ENCODE peak calls at places on chromosomes 4 and X, in seven cellular contexts. One of them, this sample, is unnamed. For H3K4me1, the result is how much of the 10 kb centered on the place peaks cover.

GRCh38 chrX:109954333-109954732 is 48.6 kb upstream of the TMEM164 start:
- DNase-seq in A673: no peak
- DNase-seq in uterus: no peak
- DNase-seq in IMR-90: no peak
- DNase-seq in endothelial cell of umbilical vein: peak
- DNase-seq in cardiac muscle cell: peak
- DNase-seq in fibroblast of lung: no peak
- DNase-seq in this sample: no peak

GRCh38 chr4:71209161-71209560 is 129.7 kb upstream of the SLC4A4 start:
- DNase-seq in endothelial cell of umbilical vein: no peak
- DNase-seq in uterus: no peak
- DNase-seq in A673: no peak
- DNase-seq in IMR-90: peak
- DNase-seq in cardiac muscle cell: peak
- DNase-seq in fibroblast of lung: peak
- DNase-seq in this sample: no peak

GRCh38 chr4:6885953-6886557 is 23.6 kb upstream of the TBC1D14 start:
- DNase-seq in uterus: peak
- DNase-seq in cardiac muscle cell: peak
- DNase-seq in IMR-90: peak
- DNase-seq in endothelial cell of umbilical vein: peak
- DNase-seq in fibroblast of lung: peak
- DNase-seq in A673: peak
- DNase-seq in this sample: peak

GRCh38 chr4:38601244-38601915 is 62.6 kb upstream of the KLF3 start:
- DNase-seq in uterus: no peak
- DNase-seq in fibroblast of lung: peak
- DNase-seq in cardiac muscle cell: peak
- DNase-seq in endothelial cell of umbilical vein: peak
- DNase-seq in IMR-90: peak
- DNase-seq in A673: no peak
- DNase-seq in this sample: no peak

GRCh38 chrX:154967603-154968002 is 54.9 kb downstream of the F8 start:
- DNase-seq in endothelial cell of umbilical vein: peak
- DNase-seq in cardiac muscle cell: no peak
- DNase-seq in uterus: no peak
- DNase-seq in fibroblast of lung: no peak
- DNase-seq in IMR-90: peak
- DNase-seq in A673: no peak
- DNase-seq in this sample: no peak

GRCh38 chr4:87807402-87807801 is 8.0 kb downstream of the IBSP start:
- DNase-seq in IMR-90: no peak
- DNase-seq in A673: no peak
- DNase-seq in uterus: no peak
- DNase-seq in fibroblast of lung: peak
- DNase-seq in cardiac muscle cell: peak
- DNase-seq in endothelial cell of umbilical vein: no peak
- DNase-seq in this sample: no peak

GRCh38 chrX:50747471-50747900 is 66.5 kb downstream of the SHROOM4 start:
- DNase-seq in A673: peak
- DNase-seq in uterus: no peak
- DNase-seq in endothelial cell of umbilical vein: peak
- DNase-seq in IMR-90: peak
- DNase-seq in fibroblast of lung: peak
- DNase-seq in cardiac muscle cell: peak
- DNase-seq in this sample: no peak

GRCh38 chr4:6917445-6918241 is 8.0 kb downstream of the TBC1D14 start:
- DNase-seq in uterus: peak
- DNase-seq in endothelial cell of umbilical vein: peak
- DNase-seq in A673: no peak
- DNase-seq in fibroblast of lung: peak
- DNase-seq in IMR-90: no peak
- DNase-seq in cardiac muscle cell: peak
- DNase-seq in this sample: peak

GRCh38 chrX:46803140-46803539 is 33.7 kb upstream of the RP2 start:
- DNase-seq in endothelial cell of umbilical vein: no peak
- DNase-seq in fibroblast of lung: peak
- DNase-seq in uterus: no peak
- DNase-seq in cardiac muscle cell: no peak
- DNase-seq in A673: peak
- DNase-seq in IMR-90: no peak
- DNase-seq in this sample: no peak

GRCh38 chr4:152696764-152697250 is 17.0 kb upstream of the TMEM154 start:
- DNase-seq in A673: no peak
- DNase-seq in uterus: no peak
- DNase-seq in IMR-90: peak
- DNase-seq in fibroblast of lung: peak
- DNase-seq in endothelial cell of umbilical vein: no peak
- DNase-seq in cardiac muscle cell: peak
- DNase-seq in this sample: no peak

GRCh38 chrX:70289168-70289792 is 447 bp downstream of the PDZD11 start:
- DNase-seq in A673: no peak
- DNase-seq in endothelial cell of umbilical vein: no peak
- DNase-seq in fibroblast of lung: no peak
- DNase-seq in IMR-90: peak
- DNase-seq in cardiac muscle cell: no peak
- DNase-seq in uterus: no peak
- DNase-seq in this sample: no peak

GRCh38 chrX:152641996-152642395 is 4.3 kb downstream of the GABRQ start:
- DNase-seq in cardiac muscle cell: peak
- DNase-seq in A673: peak
- DNase-seq in fibroblast of lung: peak
- DNase-seq in IMR-90: peak
- DNase-seq in endothelial cell of umbilical vein: peak
- DNase-seq in uterus: no peak
- DNase-seq in this sample: no peak

GRCh38 chrX:28549839-28550238 is 37.4 kb upstream of the IL1RAPL1 start:
- DNase-seq in fibroblast of lung: no peak
- DNase-seq in IMR-90: no peak
- DNase-seq in uterus: no peak
- DNase-seq in A673: no peak
- DNase-seq in endothelial cell of umbilical vein: no peak
- DNase-seq in cardiac muscle cell: no peak
- DNase-seq in this sample: no peak

GRCh38 chrX:39941332-39941920 is 156.3 kb downstream of the BCOR start:
- DNase-seq in IMR-90: no peak
- DNase-seq in A673: peak
- DNase-seq in uterus: no peak
- DNase-seq in fibroblast of lung: no peak
- DNase-seq in cardiac muscle cell: no peak
- DNase-seq in endothelial cell of umbilical vein: no peak
- DNase-seq in this sample: no peak

GRCh38 chr4:128757712-128758111 is 51.8 kb upstream of the JADE1 start:
- DNase-seq in cardiac muscle cell: no peak
- DNase-seq in IMR-90: peak
- DNase-seq in A673: no peak
- DNase-seq in fibroblast of lung: peak
- DNase-seq in endothelial cell of umbilical vein: no peak
- DNase-seq in uterus: no peak
- DNase-seq in this sample: peak

GRCh38 chrX:15468036-15468435 is 25.1 kb downstream of the PIR start:
- DNase-seq in cardiac muscle cell: peak
- DNase-seq in fibroblast of lung: peak
- DNase-seq in A673: peak
- DNase-seq in uterus: no peak
- DNase-seq in IMR-90: peak
- DNase-seq in endothelial cell of umbilical vein: peak
- DNase-seq in this sample: peak

GRCh38 chr4:188439641-188440311 is 300.5 kb downstream of the TRIML1 start:
- DNase-seq in cardiac muscle cell: peak
- DNase-seq in IMR-90: peak
- DNase-seq in A673: peak
- DNase-seq in fibroblast of lung: peak
- DNase-seq in uterus: no peak
- DNase-seq in endothelial cell of umbilical vein: no peak
- DNase-seq in this sample: peak

GRCh38 chrX:69503835-69504625 is at the start of gene NALF2:
- DNase-seq in A673: peak
- DNase-seq in cardiac muscle cell: peak
- DNase-seq in fibroblast of lung: peak
- DNase-seq in uterus: peak
- DNase-seq in IMR-90: peak
- DNase-seq in endothelial cell of umbilical vein: peak
- DNase-seq in this sample: peak

GRCh38 chr4:101345596-101346311 is 1.6 kb downstream of the PPP3CA start:
- DNase-seq in cardiac muscle cell: peak
- DNase-seq in endothelial cell of umbilical vein: peak
- DNase-seq in fibroblast of lung: peak
- DNase-seq in A673: peak
- DNase-seq in uterus: peak
- DNase-seq in IMR-90: peak
- DNase-seq in this sample: peak

GRCh38 chrX:68978211-68978780 is 149.5 kb downstream of the EFNB1 start:
- DNase-seq in endothelial cell of umbilical vein: peak
- DNase-seq in A673: no peak
- DNase-seq in cardiac muscle cell: peak
- DNase-seq in IMR-90: peak
- DNase-seq in uterus: no peak
- DNase-seq in fibroblast of lung: peak
- DNase-seq in this sample: peak

GRCh38 chr4:76821661-76822060 is 76.3 kb downstream of the SOWAHB start:
- DNase-seq in IMR-90: peak
- DNase-seq in fibroblast of lung: peak
- DNase-seq in cardiac muscle cell: peak
- DNase-seq in A673: no peak
- DNase-seq in endothelial cell of umbilical vein: no peak
- DNase-seq in uterus: no peak
- DNase-seq in this sample: no peak

GRCh38 chr4:163493643-163494359 is 689 bp upstream of the TMA16 start:
- DNase-seq in uterus: no peak
- DNase-seq in endothelial cell of umbilical vein: peak
- DNase-seq in IMR-90: no peak
- DNase-seq in fibroblast of lung: no peak
- DNase-seq in A673: no peak
- DNase-seq in cardiac muscle cell: no peak
- DNase-seq in this sample: no peak

GRCh38 chr4:182448281-182449151 is 205.3 kb downstream of the TENM3 start:
- DNase-seq in endothelial cell of umbilical vein: peak
- DNase-seq in uterus: peak
- DNase-seq in fibroblast of lung: peak
- DNase-seq in IMR-90: peak
- DNase-seq in A673: peak
- DNase-seq in cardiac muscle cell: peak
- DNase-seq in this sample: peak

GRCh38 chr4:73257242-73257994 is 1.2 kb downstream of the ANKRD17 start:
- DNase-seq in IMR-90: peak
- DNase-seq in uterus: peak
- DNase-seq in cardiac muscle cell: peak
- DNase-seq in endothelial cell of umbilical vein: peak
- DNase-seq in A673: peak
- DNase-seq in fibroblast of lung: peak
- DNase-seq in this sample: peak
- H3K4me1 ChIP-seq in IMR-90: under half
- H3K4me1 ChIP-seq in uterus: under half
- H3K4me1 ChIP-seq in cardiac muscle cell: under half
- H3K4me1 ChIP-seq in endothelial cell of umbilical vein: under half
- H3K4me1 ChIP-seq in A673: under half
- H3K4me1 ChIP-seq in fibroblast of lung: under half
- H3K4me1 ChIP-seq in this sample: under half

GRCh38 chr4:78568640-78569261 is 17.2 kb downstream of the ANXA3 start:
- DNase-seq in cardiac muscle cell: peak
- DNase-seq in fibroblast of lung: no peak
- DNase-seq in A673: no peak
- DNase-seq in endothelial cell of umbilical vein: no peak
- DNase-seq in uterus: no peak
- DNase-seq in IMR-90: no peak
- DNase-seq in this sample: no peak

GRCh38 chr4:78567502-78568075 is 16.0 kb downstream of the ANXA3 start:
- DNase-seq in cardiac muscle cell: no peak
- DNase-seq in IMR-90: no peak
- DNase-seq in endothelial cell of umbilical vein: no peak
- DNase-seq in uterus: no peak
- DNase-seq in A673: no peak
- DNase-seq in fibroblast of lung: no peak
- DNase-seq in this sample: no peak

GRCh38 chr4:78566834-78567501 is 15.4 kb downstream of the ANXA3 start:
- DNase-seq in A673: no peak
- DNase-seq in IMR-90: no peak
- DNase-seq in fibroblast of lung: no peak
- DNase-seq in cardiac muscle cell: no peak
- DNase-seq in endothelial cell of umbilical vein: no peak
- DNase-seq in uterus: no peak
- DNase-seq in this sample: no peak

GRCh38 chr4:78562687-78563086 is 11.1 kb downstream of the ANXA3 start:
- DNase-seq in cardiac muscle cell: no peak
- DNase-seq in IMR-90: no peak
- DNase-seq in endothelial cell of umbilical vein: no peak
- DNase-seq in fibroblast of lung: no peak
- DNase-seq in uterus: no peak
- DNase-seq in A673: no peak
- DNase-seq in this sample: no peak

GRCh38 chr4:78565971-78566372 is 14.4 kb downstream of the ANXA3 start:
- DNase-seq in IMR-90: peak
- DNase-seq in endothelial cell of umbilical vein: peak
- DNase-seq in uterus: no peak
- DNase-seq in A673: no peak
- DNase-seq in fibroblast of lung: peak
- DNase-seq in cardiac muscle cell: peak
- DNase-seq in this sample: no peak
- H3K4me1 ChIP-seq in IMR-90: under half
- H3K4me1 ChIP-seq in endothelial cell of umbilical vein: under half
- H3K4me1 ChIP-seq in uterus: under half
- H3K4me1 ChIP-seq in A673: under half
- H3K4me1 ChIP-seq in fibroblast of lung: under half
- H3K4me1 ChIP-seq in cardiac muscle cell: under half
- H3K4me1 ChIP-seq in this sample: under half

DNA sequence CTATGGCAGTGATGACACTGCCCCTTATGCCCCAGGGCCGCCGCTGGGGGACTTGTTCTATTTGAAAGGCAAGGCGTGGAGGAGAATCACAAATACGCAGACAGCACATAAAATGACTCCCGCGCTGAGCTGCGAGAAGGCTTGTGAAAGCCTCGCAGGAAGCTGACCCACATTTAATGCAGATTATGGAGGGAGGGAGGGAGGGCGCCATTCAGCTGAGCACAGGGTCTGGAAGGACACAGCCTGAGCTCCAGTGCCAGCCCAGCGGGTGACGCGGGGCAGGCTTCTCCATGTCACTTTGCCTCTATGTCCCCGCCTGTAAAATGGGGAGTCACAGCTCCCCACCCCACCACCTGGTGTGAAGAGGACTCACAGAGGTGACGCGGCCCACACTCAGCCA is 14.3 kb downstream of the ABLIM2 start:
- DNase-seq in cardiac muscle cell: peak
- DNase-seq in A673: peak
- DNase-seq in fibroblast of lung: no peak
- DNase-seq in IMR-90: no peak
- DNase-seq in uterus: no peak
- DNase-seq in endothelial cell of umbilical vein: no peak
- DNase-seq in this sample: no peak
- H3K4me1 ChIP-seq in cardiac muscle cell: under half
- H3K4me1 ChIP-seq in A673: under half
- H3K4me1 ChIP-seq in fibroblast of lung: under half
- H3K4me1 ChIP-seq in IMR-90: under half
- H3K4me1 ChIP-seq in uterus: under half
- H3K4me1 ChIP-seq in endothelial cell of umbilical vein: under half
- H3K4me1 ChIP-seq in this sample: under half

DNA sequence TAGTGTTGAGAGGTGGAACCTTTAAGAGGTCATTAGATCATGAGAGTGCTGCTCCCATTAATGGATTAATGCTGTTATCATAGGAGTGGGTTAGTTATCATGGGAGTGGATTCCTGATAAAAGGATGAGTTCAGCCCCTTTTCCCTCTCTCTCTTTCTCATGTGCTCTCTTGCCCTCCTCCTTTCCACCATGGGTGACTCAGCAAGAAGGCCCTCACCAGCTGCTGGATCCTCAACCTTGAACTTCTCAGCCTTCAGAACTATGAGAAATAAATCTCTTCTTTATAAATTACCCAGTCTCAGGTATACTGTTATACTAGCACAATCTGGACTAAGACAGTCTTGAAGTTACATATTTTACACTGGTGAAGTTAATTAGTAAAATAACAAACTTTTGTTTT is 10.0 kb upstream of the CDKL5 start:
- DNase-seq in uterus: no peak
- DNase-seq in cardiac muscle cell: peak
- DNase-seq in fibroblast of lung: peak
- DNase-seq in IMR-90: peak
- DNase-seq in A673: no peak
- DNase-seq in endothelial cell of umbilical vein: no peak
- DNase-seq in this sample: no peak
- H3K4me1 ChIP-seq in uterus: under half
- H3K4me1 ChIP-seq in cardiac muscle cell: under half
- H3K4me1 ChIP-seq in fibroblast of lung: under half
- H3K4me1 ChIP-seq in IMR-90: under half
- H3K4me1 ChIP-seq in A673: under half
- H3K4me1 ChIP-seq in endothelial cell of umbilical vein: under half
- H3K4me1 ChIP-seq in this sample: under half